ENCODE peak calls at places on chromosomes 4 and X, in nine cellular contexts. D is astrocyte of the spinal cord, K is transverse colon, J is BJ, M is dorsolateral prefrontal cortex, P is fibroblast of the aortic adventitia, A is HCT116, T is osteocyte, B is AG04450. L is an unnamed sample.

GRCh38 chr4:186172551-186172950 is 18.8 kb upstream of the CYP4V2 start:
- DNase-seq in A (no peak), T (no peak), P (no peak), D (no peak), B (no peak), M (no peak), J (no peak), K (peak), L (no peak)

GRCh38 chr4:122602277-122603142 is 18.4 kb downstream of the IL21 start:
- DNase-seq in J (no peak), P (peak), T (no peak), M (no peak), B (no peak), A (peak), K (no peak), D (peak), L (peak)

GRCh38 chr4:14169460-14169859 is 541.9 kb upstream of the BOD1L1 start:
- DNase-seq in B (no peak), D (peak), M (no peak), J (no peak), T (no peak), P (peak), K (no peak), A (no peak), L (no peak)

GRCh38 chrX:44908198-44908597 is 35.2 kb downstream of the KDM6A start:
- DNase-seq in P (peak), K (no peak), M (no peak), J (no peak), T (no peak), A (no peak), D (no peak), B (no peak), L (no peak)

GRCh38 chrX:40581333-40581910 is 652 bp downstream of the ATP6AP2 start:
- DNase-seq in B (no peak), T (no peak), J (no peak), K (no peak), P (peak), D (peak), A (no peak), M (no peak), L (no peak)

GRCh38 chr4:64767547-64767946 is 358.3 kb upstream of the TECRL start:
- DNase-seq in T (no peak), K (no peak), B (no peak), A (no peak), J (no peak), D (no peak), M (no peak), P (no peak), L (no peak)

GRCh38 chrX:40107291-40108083 is 9.7 kb upstream of the BCOR start:
- DNase-seq in K (peak), B (no peak), M (peak), T (no peak), A (peak), J (no peak), D (no peak), P (no peak), L (no peak)

GRCh38 chrX:74500555-74500954 is 79.3 kb downstream of the SLC16A2 start:
- DNase-seq in J (no peak), T (no peak), D (no peak), A (no peak), M (no peak), K (no peak), B (no peak), P (no peak), L (no peak)

GRCh38 chr4:139015948-139016451 is 419 bp downstream of the NOCT start:
- DNase-seq in B (no peak), T (no peak), A (no peak), K (peak), P (peak), M (no peak), J (no peak), D (peak), L (no peak)

GRCh38 chrX:132022115-132022862 is 813 bp upstream of the STK26 start:
- DNase-seq in K (peak), A (no peak), P (no peak), J (no peak), D (peak), B (no peak), M (no peak), T (no peak), L (no peak)
- TF ChIP-seq CTCF in K (no peak), A (peak), P (peak), J (no peak), D (peak), B (peak), M (no peak), T (peak), L (no peak)

DNA sequence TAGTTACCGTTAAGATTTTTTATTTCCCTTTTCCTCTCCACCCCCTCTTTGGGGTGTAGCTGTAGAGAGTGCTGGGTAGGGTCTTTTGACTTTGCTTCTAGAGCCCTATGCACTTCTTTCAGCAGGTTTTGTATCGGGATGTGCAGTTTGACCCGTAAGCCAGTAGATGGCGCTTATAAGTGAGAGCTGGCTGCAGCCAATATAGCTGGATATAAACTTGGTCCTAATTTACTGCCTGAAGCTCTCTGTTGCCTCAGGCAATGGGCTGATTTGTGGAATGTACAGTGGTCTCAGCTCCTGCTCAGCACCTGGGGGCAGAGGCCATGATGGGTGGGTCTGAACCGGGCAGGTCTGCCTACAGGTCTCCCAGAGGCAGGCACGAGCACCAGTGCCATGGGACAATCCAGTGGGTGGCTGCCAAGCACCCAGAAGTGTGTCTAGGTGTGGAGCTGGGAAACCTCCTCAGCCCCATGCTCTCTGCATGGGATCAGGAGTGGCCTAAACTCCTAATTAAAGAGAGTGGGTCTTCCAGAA is 146.5 kb downstream of the SPANXN1 start:
- DNase-seq in P (no peak), A (no peak), D (no peak), T (no peak), M (no peak), J (no peak), K (no peak), B (no peak), L (no peak)
- TF ChIP-seq CTCF in P (peak), A (peak), D (peak), T (no peak), M (peak), J (no peak), K (no peak), B (no peak), L (no peak)

DNA sequence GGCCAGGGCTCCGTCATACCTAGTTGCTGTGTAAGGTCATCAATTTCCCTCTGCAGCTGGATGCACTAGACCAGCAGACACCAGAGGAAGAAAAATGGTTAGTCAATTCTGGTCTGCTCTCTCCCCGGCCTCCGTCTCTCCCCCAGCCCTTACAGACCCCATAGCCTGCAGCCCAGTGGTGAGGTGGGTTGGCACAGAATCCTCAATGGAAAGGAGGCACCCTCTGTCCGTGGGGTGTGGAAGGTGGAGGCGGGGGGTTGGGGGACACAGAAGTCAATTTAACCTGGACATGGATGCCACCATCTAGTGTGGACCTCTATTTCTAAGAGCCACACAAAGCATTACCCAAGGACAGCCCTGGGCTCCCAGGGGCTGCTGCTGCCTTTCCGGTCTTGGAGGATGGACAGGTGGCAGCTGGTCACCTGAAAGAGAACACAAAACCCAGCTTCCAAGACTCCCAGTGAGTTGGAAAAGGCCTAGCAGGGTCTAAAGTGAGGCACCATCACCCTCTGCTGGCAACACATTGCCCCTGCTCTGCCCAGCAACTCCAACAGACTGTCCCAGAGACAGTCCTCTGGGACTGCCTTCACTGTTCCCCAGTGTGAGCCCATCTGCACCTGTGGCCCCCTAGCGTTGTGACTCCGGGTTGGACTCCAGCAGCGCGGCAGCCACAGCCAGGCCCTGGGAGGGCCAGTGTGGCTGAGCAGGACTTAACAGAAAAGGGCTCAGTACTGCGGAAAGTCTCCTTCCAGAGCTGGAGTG is 40.1 kb upstream of the NHSL2 start:
- DNase-seq in K (no peak), J (no peak), T (no peak), B (no peak), M (no peak), A (peak), D (peak), P (no peak), L (no peak)
- TF ChIP-seq CTCF in K (no peak), J (peak), T (peak), B (peak), M (peak), A (peak), D (peak), P (no peak), L (no peak)

GRCh38 chr4:26821677-26822503 is 38.8 kb upstream of the STIM2 start:
- DNase-seq in P (no peak), K (no peak), B (no peak), D (no peak), A (peak), J (no peak), T (no peak), M (no peak), L (no peak)
- TF ChIP-seq CTCF in P (no peak), K (no peak), B (peak), D (no peak), A (peak), J (no peak), T (no peak), M (no peak), L (no peak)

DNA sequence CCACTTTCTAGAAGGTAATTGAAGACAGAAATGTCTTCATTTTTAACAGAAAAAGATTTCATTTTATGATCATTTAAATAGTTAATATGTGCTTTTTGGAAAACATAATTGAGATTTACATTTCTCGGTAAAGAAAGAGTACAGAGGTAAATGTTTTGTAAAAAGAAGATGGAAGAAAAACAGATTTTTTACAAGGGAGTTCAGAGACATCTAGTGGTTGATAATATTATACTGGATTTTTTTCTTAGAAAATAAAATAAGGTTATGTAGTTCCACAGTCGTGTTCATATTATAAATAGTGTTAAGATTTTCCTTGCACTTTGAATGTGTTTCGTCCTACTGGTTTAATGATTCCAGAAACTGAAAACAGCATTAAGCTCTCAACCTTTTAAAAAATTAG is 60.6 kb downstream of the SMARCA1 start:
- DNase-seq in B (no peak), D (no peak), M (no peak), T (no peak), J (no peak), P (no peak), K (no peak), A (no peak), L (no peak)
- TF ChIP-seq CTCF in B (peak), D (no peak), M (peak), T (peak), J (no peak), P (peak), K (no peak), A (no peak), L (no peak)

GRCh38 chr4:36399762-36400353 is 118.4 kb downstream of the DTHD1 start:
- DNase-seq in B (no peak), K (peak), T (no peak), M (no peak), A (no peak), P (no peak), J (no peak), D (peak), L (no peak)
- TF ChIP-seq CTCF in B (no peak), K (peak), T (peak), M (peak), A (peak), P (no peak), J (no peak), D (peak), L (no peak)

GRCh38 chr4:142326181-142326580 is 519.9 kb downstream of the INPP4B start:
- DNase-seq in B (no peak), K (no peak), A (no peak), T (no peak), J (no peak), P (no peak), D (no peak), M (no peak), L (no peak)

GRCh38 chr4:142322996-142323395 is 523.1 kb downstream of the INPP4B start:
- DNase-seq in K (no peak), M (no peak), P (no peak), B (no peak), D (no peak), A (no peak), J (no peak), T (no peak), L (no peak)

GRCh38 chr4:142329304-142329703 is 516.8 kb downstream of the INPP4B start:
- DNase-seq in D (no peak), B (no peak), A (no peak), J (no peak), T (no peak), M (no peak), P (no peak), K (no peak), L (no peak)

GRCh38 chr4:142324572-142324971 is 521.5 kb downstream of the INPP4B start:
- DNase-seq in K (no peak), B (no peak), J (no peak), T (no peak), M (no peak), D (no peak), A (no peak), P (no peak), L (no peak)
- TF ChIP-seq CTCF in K (no peak), B (no peak), J (no peak), T (no peak), M (no peak), D (no peak), A (no peak), P (no peak), L (no peak)

GRCh38 chr4:3399277-3400194 is 42.2 kb upstream of the HGFAC start:
- DNase-seq in P (no peak), A (peak), B (no peak), K (no peak), D (peak), T (no peak), M (no peak), J (no peak), L (no peak)
- TF ChIP-seq CTCF in P (no peak), A (no peak), B (no peak), K (no peak), D (no peak), T (no peak), M (no peak), J (no peak), L (no peak)

DNA sequence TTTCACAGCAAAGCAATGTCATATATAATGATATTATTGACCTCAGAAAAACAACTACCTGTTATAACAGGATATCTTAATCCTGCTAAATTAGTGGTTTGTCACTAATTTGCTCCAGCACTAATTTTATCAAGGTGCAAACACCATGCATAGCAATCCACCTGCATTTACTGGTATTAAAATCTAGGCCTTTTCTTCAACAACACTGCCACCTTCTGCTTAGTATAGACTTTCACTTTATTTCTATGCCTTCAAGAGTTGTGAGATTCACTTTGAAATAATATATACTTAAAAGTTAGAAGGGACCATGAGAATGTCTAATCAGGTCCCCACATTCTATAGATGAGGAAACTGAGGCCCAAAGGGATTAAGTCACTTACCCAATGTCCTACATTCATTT is 82.1 kb upstream of the IQCM start:
- DNase-seq in A (peak), D (peak), P (peak), M (no peak), J (no peak), T (no peak), B (no peak), K (no peak), L (no peak)
- TF ChIP-seq CTCF in A (no peak), D (no peak), P (peak), M (peak), J (peak), T (peak), B (peak), K (no peak), L (peak)

GRCh38 chr4:156981262-156981661 is 9.7 kb upstream of the PDGFC start:
- DNase-seq in J (no peak), B (no peak), A (no peak), M (no peak), K (no peak), D (no peak), P (no peak), T (no peak), L (no peak)

GRCh38 chr4:156977435-156978160 is 6.0 kb upstream of the PDGFC start:
- DNase-seq in T (no peak), J (peak), K (no peak), D (peak), M (no peak), P (peak), A (no peak), B (peak), L (peak)

DNA sequence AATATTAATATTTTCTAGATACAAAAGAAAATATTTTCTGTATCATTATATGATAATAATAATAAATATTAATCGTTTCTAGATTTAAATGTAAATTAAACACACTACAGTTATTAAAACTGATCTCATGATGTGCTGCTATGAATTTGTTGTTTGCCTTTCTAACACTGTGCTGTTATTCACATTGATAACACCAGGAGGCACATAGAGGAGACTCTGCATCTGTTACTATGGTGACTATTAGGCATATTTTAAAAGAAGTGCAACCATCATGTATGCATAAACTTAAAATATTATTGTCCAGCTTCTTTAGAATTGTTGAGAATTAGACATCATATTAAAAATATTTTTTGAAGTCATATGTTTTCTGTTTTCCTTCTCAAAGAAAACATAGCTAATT is 11.8 kb upstream of the PDGFC start:
- DNase-seq in K (no peak), A (no peak), M (no peak), P (peak), B (no peak), T (no peak), J (no peak), D (peak), L (no peak)
- TF ChIP-seq CTCF in K (no peak), A (peak), M (no peak), P (peak), B (peak), T (peak), J (peak), D (peak), L (peak)